ENCODE peak calls at places on chromosome 15, in six cellular contexts. One of them, this sample, is unnamed.

GRCh38 chr15:87753539-87753938 is 503.0 kb downstream of the NTRK3 start:
- DNase-seq in colonic mucosa: no peak
- DNase-seq in CD8-positive, alpha-beta memory T cell: no peak
- DNase-seq in Peyer's patch: no peak
- DNase-seq in lower lobe of right lung: no peak
- DNase-seq in pancreas: no peak
- DNase-seq in this sample: no peak

GRCh38 chr15:65115542-65115941 is 542 bp upstream of the UBAP1L start:
- DNase-seq in colonic mucosa: no peak
- DNase-seq in CD8-positive, alpha-beta memory T cell: no peak
- DNase-seq in Peyer's patch: no peak
- DNase-seq in pancreas: no peak
- DNase-seq in lower lobe of right lung: no peak
- DNase-seq in this sample: no peak

GRCh38 chr15:34730701-34731100 is 24.1 kb downstream of the GJD2 start:
- DNase-seq in colonic mucosa: no peak
- DNase-seq in CD8-positive, alpha-beta memory T cell: no peak
- DNase-seq in lower lobe of right lung: no peak
- DNase-seq in pancreas: no peak
- DNase-seq in Peyer's patch: no peak
- DNase-seq in this sample: no peak

GRCh38 chr15:73773428-73773827 is 20.3 kb upstream of the INSYN1 start:
- DNase-seq in lower lobe of right lung: peak; percentile 10
- DNase-seq in Peyer's patch: no peak
- DNase-seq in CD8-positive, alpha-beta memory T cell: no peak
- DNase-seq in pancreas: no peak
- DNase-seq in colonic mucosa: no peak
- DNase-seq in this sample: no peak

GRCh38 chr15:33735143-33735542 is 233.2 kb upstream of the CHRM5 start:
- DNase-seq in CD8-positive, alpha-beta memory T cell: no peak
- DNase-seq in colonic mucosa: no peak
- DNase-seq in pancreas: no peak
- DNase-seq in lower lobe of right lung: no peak
- DNase-seq in Peyer's patch: no peak
- DNase-seq in this sample: no peak

GRCh38 chr15:68464451-68465090 is 32.6 kb upstream of the ITGA11 start:
- DNase-seq in colonic mucosa: no peak
- DNase-seq in Peyer's patch: no peak
- DNase-seq in pancreas: no peak
- DNase-seq in CD8-positive, alpha-beta memory T cell: no peak
- DNase-seq in lower lobe of right lung: no peak
- DNase-seq in this sample: no peak

GRCh38 chr15:60212536-60212935 is 185.2 kb downstream of the ANXA2 start:
- DNase-seq in Peyer's patch: no peak
- DNase-seq in lower lobe of right lung: no peak
- DNase-seq in colonic mucosa: no peak
- DNase-seq in CD8-positive, alpha-beta memory T cell: no peak
- DNase-seq in pancreas: no peak
- DNase-seq in this sample: peak; percentile 6

GRCh38 chr15:52186651-52187486 is 4.3 kb downstream of the GNB5 start:
- DNase-seq in Peyer's patch: no peak
- DNase-seq in pancreas: no peak
- DNase-seq in colonic mucosa: no peak
- DNase-seq in CD8-positive, alpha-beta memory T cell: no peak
- DNase-seq in lower lobe of right lung: no peak
- DNase-seq in this sample: no peak

GRCh38 chr15:64717735-64718495 is 57.5 kb downstream of the RBPMS2 start:
- DNase-seq in colonic mucosa: no peak
- DNase-seq in lower lobe of right lung: no peak
- DNase-seq in Peyer's patch: no peak
- DNase-seq in pancreas: no peak
- DNase-seq in CD8-positive, alpha-beta memory T cell: no peak
- DNase-seq in this sample: no peak

GRCh38 chr15:62792960-62793758 is 249.4 kb upstream of the TPM1 start:
- DNase-seq in lower lobe of right lung: no peak
- DNase-seq in pancreas: no peak
- DNase-seq in CD8-positive, alpha-beta memory T cell: no peak
- DNase-seq in colonic mucosa: no peak
- DNase-seq in Peyer's patch: no peak
- DNase-seq in this sample: no peak

GRCh38 chr15:57772223-57772957 is 65.9 kb downstream of the POLR2M start:
- DNase-seq in Peyer's patch: no peak
- DNase-seq in colonic mucosa: no peak
- DNase-seq in CD8-positive, alpha-beta memory T cell: no peak
- DNase-seq in pancreas: no peak
- DNase-seq in lower lobe of right lung: no peak
- DNase-seq in this sample: no peak

GRCh38 chr15:90200534-90201139 is 493 bp upstream of the SEMA4B start:
- DNase-seq in colonic mucosa: peak; percentile 39
- DNase-seq in pancreas: no peak
- DNase-seq in Peyer's patch: no peak
- DNase-seq in CD8-positive, alpha-beta memory T cell: no peak
- DNase-seq in lower lobe of right lung: no peak
- DNase-seq in this sample: no peak

GRCh38 chr15:89101302-89102191 is 13.3 kb downstream of the ABHD2 start:
- DNase-seq in CD8-positive, alpha-beta memory T cell: no peak
- DNase-seq in pancreas: peak; percentile 76
- DNase-seq in Peyer's patch: no peak
- DNase-seq in colonic mucosa: peak; percentile 50
- DNase-seq in lower lobe of right lung: peak; percentile 76
- DNase-seq in this sample: peak; percentile 94

GRCh38 chr15:82093774-82094211 is 48.0 kb upstream of the MEX3B start:
- DNase-seq in lower lobe of right lung: no peak
- DNase-seq in CD8-positive, alpha-beta memory T cell: no peak
- DNase-seq in pancreas: no peak
- DNase-seq in colonic mucosa: no peak
- DNase-seq in Peyer's patch: no peak
- DNase-seq in this sample: peak; percentile 61

GRCh38 chr15:47736123-47736786 is 18.9 kb downstream of the SEMA6D start:
- DNase-seq in lower lobe of right lung: no peak
- DNase-seq in CD8-positive, alpha-beta memory T cell: no peak
- DNase-seq in pancreas: no peak
- DNase-seq in Peyer's patch: no peak
- DNase-seq in colonic mucosa: no peak
- DNase-seq in this sample: no peak

GRCh38 chr15:90451215-90451850 is 63.3 kb downstream of the IQGAP1 start:
- DNase-seq in lower lobe of right lung: no peak
- DNase-seq in pancreas: no peak
- DNase-seq in Peyer's patch: no peak
- DNase-seq in CD8-positive, alpha-beta memory T cell: no peak
- DNase-seq in colonic mucosa: no peak
- DNase-seq in this sample: no peak

GRCh38 chr15:50506121-50506520 is 40.3 kb downstream of the USP50 start:
- DNase-seq in colonic mucosa: no peak
- DNase-seq in lower lobe of right lung: no peak
- DNase-seq in CD8-positive, alpha-beta memory T cell: no peak
- DNase-seq in Peyer's patch: no peak
- DNase-seq in pancreas: no peak
- DNase-seq in this sample: no peak

GRCh38 chr15:99100245-99101173 is 4.4 kb upstream of the SYNM start:
- DNase-seq in pancreas: peak; percentile 74
- DNase-seq in Peyer's patch: peak; percentile 24
- DNase-seq in lower lobe of right lung: peak; percentile 84
- DNase-seq in CD8-positive, alpha-beta memory T cell: no peak
- DNase-seq in colonic mucosa: peak; percentile 81
- DNase-seq in this sample: no peak

GRCh38 chr15:62845239-62846126 is 197.1 kb upstream of the TPM1 start:
- DNase-seq in CD8-positive, alpha-beta memory T cell: no peak
- DNase-seq in lower lobe of right lung: no peak
- DNase-seq in colonic mucosa: no peak
- DNase-seq in Peyer's patch: no peak
- DNase-seq in pancreas: no peak
- DNase-seq in this sample: no peak

GRCh38 chr15:71440479-71441071 is 325.3 kb downstream of the THSD4 start:
- DNase-seq in lower lobe of right lung: no peak
- DNase-seq in CD8-positive, alpha-beta memory T cell: peak; percentile 15
- DNase-seq in Peyer's patch: no peak
- DNase-seq in pancreas: no peak
- DNase-seq in colonic mucosa: no peak
- DNase-seq in this sample: no peak

GRCh38 chr15:68191555-68191954 is 13.6 kb downstream of the CALML4 start:
- DNase-seq in CD8-positive, alpha-beta memory T cell: no peak
- DNase-seq in pancreas: no peak
- DNase-seq in colonic mucosa: no peak
- DNase-seq in lower lobe of right lung: no peak
- DNase-seq in Peyer's patch: no peak
- DNase-seq in this sample: no peak

DNA sequence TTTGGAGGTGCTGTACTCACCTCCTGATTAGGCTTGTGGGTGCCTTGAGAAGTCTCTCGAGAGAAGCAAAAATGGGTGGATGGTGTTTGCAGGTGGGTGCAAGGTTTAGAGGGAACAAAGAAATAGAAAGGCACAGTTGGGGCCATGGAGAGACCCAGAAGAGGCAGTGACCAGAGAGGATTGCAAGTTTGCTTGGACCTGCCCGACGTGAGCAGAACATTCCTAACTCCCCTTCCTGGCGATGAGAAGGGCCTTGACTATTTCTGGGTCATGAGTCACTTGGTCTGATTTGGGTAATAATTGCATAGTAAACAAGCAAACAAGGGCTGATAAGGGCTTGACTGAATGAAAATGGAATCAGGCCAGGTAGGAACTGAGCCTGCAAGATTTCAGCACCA is 7.0 kb upstream of the CTSH start:
- DNase-seq in lower lobe of right lung: no peak
- DNase-seq in CD8-positive, alpha-beta memory T cell: no peak
- DNase-seq in colonic mucosa: no peak
- DNase-seq in Peyer's patch: no peak
- DNase-seq in pancreas: peak; percentile 61
- DNase-seq in this sample: peak; percentile 60
- H3K27ac ChIP-seq in lower lobe of right lung: peak overlapping the region; percentile 82
- H3K27ac ChIP-seq in CD8-positive, alpha-beta memory T cell: no peak overlapping the region
- H3K27ac ChIP-seq in colonic mucosa: no peak overlapping the region
- H3K27ac ChIP-seq in Peyer's patch: peak overlapping the region; percentile 79
- H3K27ac ChIP-seq in pancreas: peak overlapping the region; percentile 80
- H3K27ac ChIP-seq in this sample: peak overlapping the region; percentile 88

GRCh38 chr15:66815322-66815721 is 113.3 kb downstream of the SMAD6 start:
- DNase-seq in colonic mucosa: no peak
- DNase-seq in CD8-positive, alpha-beta memory T cell: no peak
- DNase-seq in lower lobe of right lung: no peak
- DNase-seq in Peyer's patch: no peak
- DNase-seq in pancreas: no peak
- DNase-seq in this sample: peak; percentile 44
- H3K27ac ChIP-seq in colonic mucosa: no peak overlapping the region
- H3K27ac ChIP-seq in CD8-positive, alpha-beta memory T cell: no peak overlapping the region
- H3K27ac ChIP-seq in lower lobe of right lung: no peak overlapping the region
- H3K27ac ChIP-seq in Peyer's patch: no peak overlapping the region
- H3K27ac ChIP-seq in pancreas: no peak overlapping the region
- H3K27ac ChIP-seq in this sample: no peak overlapping the region

GRCh38 chr15:77123854-77124253 is 52.9 kb upstream of the TSPAN3 start:
- DNase-seq in colonic mucosa: no peak
- DNase-seq in CD8-positive, alpha-beta memory T cell: no peak
- DNase-seq in lower lobe of right lung: no peak
- DNase-seq in pancreas: no peak
- DNase-seq in Peyer's patch: no peak
- DNase-seq in this sample: no peak

GRCh38 chr15:77126516-77126915 is 55.6 kb upstream of the TSPAN3 start:
- DNase-seq in pancreas: no peak
- DNase-seq in lower lobe of right lung: no peak
- DNase-seq in colonic mucosa: no peak
- DNase-seq in Peyer's patch: no peak
- DNase-seq in CD8-positive, alpha-beta memory T cell: no peak
- DNase-seq in this sample: no peak

GRCh38 chr15:77122576-77122975 is 51.7 kb upstream of the TSPAN3 start:
- DNase-seq in pancreas: no peak
- DNase-seq in lower lobe of right lung: no peak
- DNase-seq in Peyer's patch: no peak
- DNase-seq in CD8-positive, alpha-beta memory T cell: no peak
- DNase-seq in colonic mucosa: no peak
- DNase-seq in this sample: no peak

GRCh38 chr15:77130315-77130930 is 59.5 kb upstream of the TSPAN3 start:
- DNase-seq in colonic mucosa: no peak
- DNase-seq in pancreas: no peak
- DNase-seq in Peyer's patch: no peak
- DNase-seq in lower lobe of right lung: no peak
- DNase-seq in CD8-positive, alpha-beta memory T cell: no peak
- DNase-seq in this sample: no peak

DNA sequence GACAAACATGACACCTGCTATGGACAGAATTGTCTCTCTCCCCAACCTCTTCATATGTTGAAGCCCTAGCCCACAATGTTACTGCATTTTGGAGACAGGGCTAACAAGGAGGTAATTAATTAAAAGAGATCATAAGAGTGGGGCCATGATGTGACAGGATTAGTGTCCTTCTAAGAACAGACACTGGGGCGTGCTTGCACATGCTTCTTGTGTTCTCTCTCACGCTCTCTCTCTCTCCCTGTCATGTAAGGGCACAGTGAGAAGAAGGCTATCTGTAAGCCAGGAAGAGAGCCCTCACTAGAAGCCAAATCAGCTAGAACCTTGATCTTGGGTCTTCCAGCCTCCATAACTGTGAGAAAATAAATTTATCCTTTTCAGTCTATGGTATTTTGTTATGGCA is 56.0 kb upstream of the TSPAN3 start:
- DNase-seq in lower lobe of right lung: no peak
- DNase-seq in colonic mucosa: no peak
- DNase-seq in CD8-positive, alpha-beta memory T cell: no peak
- DNase-seq in Peyer's patch: no peak
- DNase-seq in pancreas: no peak
- DNase-seq in this sample: no peak
- H3K27ac ChIP-seq in lower lobe of right lung: no peak overlapping the region
- H3K27ac ChIP-seq in colonic mucosa: no peak overlapping the region
- H3K27ac ChIP-seq in CD8-positive, alpha-beta memory T cell: no peak overlapping the region
- H3K27ac ChIP-seq in Peyer's patch: no peak overlapping the region
- H3K27ac ChIP-seq in pancreas: no peak overlapping the region
- H3K27ac ChIP-seq in this sample: no peak overlapping the region

GRCh38 chr15:69648775-69649735 is 196.4 kb downstream of the RPLP1 start:
- DNase-seq in colonic mucosa: no peak
- DNase-seq in pancreas: no peak
- DNase-seq in CD8-positive, alpha-beta memory T cell: no peak
- DNase-seq in lower lobe of right lung: no peak
- DNase-seq in Peyer's patch: no peak
- DNase-seq in this sample: peak; percentile 10
- H3K27ac ChIP-seq in colonic mucosa: no peak overlapping the region
- H3K27ac ChIP-seq in pancreas: no peak overlapping the region
- H3K27ac ChIP-seq in CD8-positive, alpha-beta memory T cell: no peak overlapping the region
- H3K27ac ChIP-seq in lower lobe of right lung: no peak overlapping the region
- H3K27ac ChIP-seq in Peyer's patch: no peak overlapping the region
- H3K27ac ChIP-seq in this sample: no peak overlapping the region

GRCh38 chr15:76191539-76192244 is 119.6 kb downstream of the ETFA start:
- DNase-seq in CD8-positive, alpha-beta memory T cell: no peak
- DNase-seq in lower lobe of right lung: no peak
- DNase-seq in pancreas: no peak
- DNase-seq in Peyer's patch: no peak
- DNase-seq in colonic mucosa: no peak
- DNase-seq in this sample: no peak
- H3K27ac ChIP-seq in CD8-positive, alpha-beta memory T cell: no peak overlapping the region
- H3K27ac ChIP-seq in lower lobe of right lung: no peak overlapping the region
- H3K27ac ChIP-seq in pancreas: peak overlapping the region; percentile 41
- H3K27ac ChIP-seq in Peyer's patch: no peak overlapping the region
- H3K27ac ChIP-seq in colonic mucosa: no peak overlapping the region
- H3K27ac ChIP-seq in this sample: no peak overlapping the region

DNA sequence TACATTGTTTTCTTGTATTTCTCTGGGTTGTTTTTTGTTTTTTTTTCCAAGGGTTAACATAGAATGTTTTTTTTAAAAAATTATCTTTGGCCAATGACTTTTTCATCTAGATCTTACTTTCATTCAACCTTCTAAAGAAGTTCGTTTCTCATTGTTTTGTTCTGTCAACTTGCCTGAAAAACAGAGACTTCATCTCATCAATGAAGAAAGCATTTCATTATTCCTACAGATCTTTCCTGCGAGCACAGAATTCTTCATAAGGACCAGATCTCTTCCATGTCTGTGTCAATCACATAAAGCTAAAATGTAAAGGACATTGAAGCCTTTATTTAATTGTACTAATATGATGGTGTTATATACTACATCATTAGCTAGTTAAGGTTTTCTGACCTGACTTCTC is 9.7 kb upstream of the EIF3J start:
- DNase-seq in CD8-positive, alpha-beta memory T cell: no peak
- DNase-seq in colonic mucosa: no peak
- DNase-seq in lower lobe of right lung: no peak
- DNase-seq in pancreas: no peak
- DNase-seq in Peyer's patch: no peak
- DNase-seq in this sample: no peak
- H3K27ac ChIP-seq in CD8-positive, alpha-beta memory T cell: no peak overlapping the region
- H3K27ac ChIP-seq in colonic mucosa: no peak overlapping the region
- H3K27ac ChIP-seq in lower lobe of right lung: no peak overlapping the region
- H3K27ac ChIP-seq in pancreas: no peak overlapping the region
- H3K27ac ChIP-seq in Peyer's patch: no peak overlapping the region
- H3K27ac ChIP-seq in this sample: no peak overlapping the region

This sample was measured in epithelial cell of prostate.